ENCODE peak calls at places on chromosomes 7 and 10, in seven cellular contexts. Y, V, C, W, O, N and D are unnamed samples.
A peak's percentile ranks its signal among the peaks of the same experiment; 100 is the strongest.

GRCh38 chr7:26688388-26688787 is 176.0 kb downstream of the SKAP2 start:
- DNase-seq in C (no peak), O (no peak), N (no peak), V (no peak), W (no peak), Y (no peak), D (no peak)

GRCh38 chr10:43251664-43252165 is 15.2 kb downstream of the RASGEF1A start:
- DNase-seq in O (no peak), W (no peak), N (no peak), Y (no peak), C (no peak), V (no peak), D (no peak)

GRCh38 chr7:55296070-55296469 is 69.1 kb upstream of the LANCL2 start:
- DNase-seq in W (no peak), O (no peak), V (no peak), Y (no peak), C (no peak), N (no peak), D (no peak)

GRCh38 chr7:29977926-29978652 is 11.5 kb downstream of the SCRN1 start:
- DNase-seq in W (no peak), V (no peak), O (no peak), Y (no peak), N (peak; percentile 90), C (no peak), D (no peak)

GRCh38 chr10:73588656-73589055 is 2.5 kb downstream of the USP54 start:
- DNase-seq in C (no peak), O (peak; percentile 63), W (no peak), Y (no peak), N (no peak), V (no peak), D (no peak)

GRCh38 chr10:85888004-85888403 is 478.6 kb downstream of the GRID1 start:
- DNase-seq in O (peak; percentile 11), C (no peak), V (no peak), W (no peak), N (no peak), Y (no peak), D (no peak)

GRCh38 chr10:48604408-48605263 is at the start of gene ARHGAP22:
- DNase-seq in N (no peak), W (no peak), Y (peak; percentile 75), C (no peak), O (peak; percentile 43), V (peak; percentile 34), D (no peak)

GRCh38 chr10:32367793-32368453 is 21.0 kb upstream of the EPC1 start:
- DNase-seq in Y (peak; percentile 62), O (peak; percentile 81), V (peak; percentile 70), N (peak; percentile 67), C (peak; percentile 70), W (peak; percentile 75), D (peak; percentile 11)

GRCh38 chr10:15719899-15720634 is at the start of gene ITGA8:
- DNase-seq in C (no peak), Y (no peak), N (peak; percentile 83), V (peak; percentile 33), W (no peak), O (peak; percentile 39), D (peak; percentile 3)

GRCh38 chr10:103916901-103917300 is 1.1 kb downstream of the STN1 start:
- DNase-seq in V (no peak), Y (no peak), O (no peak), C (no peak), N (no peak), W (no peak), D (no peak)

GRCh38 chr10:29256531-29256930 is 32.3 kb upstream of the LYZL1 start:
- DNase-seq in C (no peak), Y (no peak), N (no peak), V (no peak), W (no peak), O (peak; percentile 35), D (no peak)

GRCh38 chr7:153005750-153006149 is 246.2 kb downstream of the ACTR3B start:
- DNase-seq in C (no peak), V (no peak), O (no peak), W (no peak), Y (no peak), N (no peak), D (no peak)

GRCh38 chr10:14740684-14741247 is 33.9 kb downstream of the FAM107B start:
- DNase-seq in O (no peak), N (no peak), V (no peak), C (no peak), W (no peak), Y (no peak), D (no peak)

GRCh38 chr10:17229016-17229716 is 1.1 kb downstream of the VIM start:
- DNase-seq in W (peak; percentile 84), C (peak; percentile 74), V (peak; percentile 95), Y (peak; percentile 91), N (peak; percentile 88), O (peak; percentile 95), D (peak; percentile 26)

GRCh38 chr7:85554294-85554877 is 367.5 kb upstream of the SEMA3D start:
- DNase-seq in O (peak; percentile 85), W (no peak), Y (no peak), C (no peak), N (peak; percentile 67), V (peak; percentile 83), D (peak; percentile 58)

GRCh38 chr7:22849158-22849557 is 26.5 kb upstream of the TOMM7 start:
- DNase-seq in O (no peak), Y (no peak), W (no peak), V (peak; percentile 82), N (no peak), C (no peak), D (no peak)

GRCh38 chr10:14450041-14450491 is 119.3 kb upstream of the FRMD4A start:
- DNase-seq in O (peak; percentile 63), C (no peak), W (no peak), V (peak; percentile 40), N (no peak), Y (peak; percentile 61), D (no peak)

GRCh38 chr10:114131094-114131493 is 42.9 kb downstream of the CCDC186 start:
- DNase-seq in C (no peak), O (no peak), V (no peak), W (no peak), N (no peak), Y (no peak), D (no peak)

GRCh38 chr10:50788951-50789904 is 49.5 kb downstream of the ASAH2B start:
- DNase-seq in V (peak; percentile 68), Y (no peak), O (peak; percentile 76), N (peak; percentile 65), W (no peak), C (no peak), D (no peak)

GRCh38 chr7:111516612-111517011 is 45.7 kb downstream of the IMMP2L start:
- DNase-seq in N (no peak), Y (no peak), O (no peak), V (no peak), C (no peak), W (no peak), D (no peak)

GRCh38 chr7:38189256-38189938 is 11.4 kb downstream of the STARD3NL start:
- DNase-seq in V (no peak), O (no peak), N (no peak), C (no peak), Y (no peak), W (no peak), D (no peak)

GRCh38 chr7:1873070-1873405 is 203.0 kb downstream of the ELFN1 start:
- DNase-seq in N (no peak), W (no peak), O (no peak), C (no peak), V (no peak), Y (no peak), D (no peak)

GRCh38 chr7:47358357-47358756 is 223.6 kb downstream of the TNS3 start:
- DNase-seq in O (no peak), W (no peak), N (no peak), V (no peak), C (no peak), Y (no peak), D (no peak)

GRCh38 chr7:43569424-43569823 is 13.5 kb upstream of the STK17A start:
- DNase-seq in V (peak; percentile 71), W (no peak), N (no peak), C (no peak), O (peak; percentile 30), Y (no peak), D (no peak)

GRCh38 chr7:74371381-74372059 is 82.2 kb upstream of the GTF2IRD1 start:
- DNase-seq in C (no peak), O (peak; percentile 20), Y (no peak), W (no peak), N (peak; percentile 90), V (no peak), D (no peak)

GRCh38 chr10:71584902-71585578 is 134.5 kb downstream of the C10orf105 start:
- DNase-seq in C (no peak), V (no peak), Y (no peak), O (peak; percentile 78), W (no peak), N (no peak), D (no peak)

GRCh38 chr7:71096341-71096740 is 35.6 kb upstream of the GALNT17 start:
- DNase-seq in Y (no peak), V (no peak), N (no peak), W (no peak), C (no peak), O (no peak), D (no peak)

GRCh38 chr7:31058122-31058521 is 6.0 kb downstream of the ADCYAP1R1 start:
- DNase-seq in Y (no peak), V (peak; percentile 36), C (no peak), W (no peak), O (no peak), N (no peak), D (no peak)

GRCh38 chr10:94762393-94762792 is at the start of gene CYP2C19:
- DNase-seq in C (no peak), W (no peak), V (no peak), Y (no peak), N (no peak), O (no peak), D (no peak)